ENCODE peak calls at places on chromosomes 1 and 21, in eight cellular contexts. G is posterior vena cava, C is GM23248, I is testis, D is pulmonary artery endothelial cell, Y is heart right ventricle, E is iris pigment epithelial cell, V is endodermal cell. S is an unnamed sample.

GRCh38 chr1:176056312-176056711 is 150.8 kb downstream of the COP1 start:
- DNase-seq in E (no peak), D (no peak), C (no peak), G (no peak), Y (no peak), I (no peak), V (no peak), S (no peak)

GRCh38 chr1:2981981-2982614 is 39.2 kb upstream of the ACTRT2 start:
- DNase-seq in C (no peak), G (peak; percentile 62), E (no peak), I (no peak), V (peak; percentile 12), D (no peak), Y (no peak), S (peak; percentile 50)

GRCh38 chr1:220879509-220880366 is 495 bp downstream of the HLX start:
- DNase-seq in G (peak; percentile 91), D (no peak), C (peak; percentile 85), I (no peak), V (peak; percentile 79), E (peak; percentile 44), Y (peak; percentile 43), S (peak; percentile 89)

GRCh38 chr1:88451856-88452255 is 232.2 kb upstream of the PKN2 start:
- DNase-seq in Y (no peak), V (no peak), I (no peak), C (no peak), E (no peak), D (no peak), G (no peak), S (no peak)

GRCh38 chr1:153538315-153538821 is 2.4 kb downstream of the S100A5 start:
- DNase-seq in C (peak; percentile 76), E (no peak), G (peak; percentile 75), Y (no peak), I (no peak), V (peak; percentile 89), D (no peak), S (no peak)

GRCh38 chr1:107550358-107550757 is 409.5 kb downstream of the NTNG1 start:
- DNase-seq in G (no peak), I (no peak), Y (no peak), D (no peak), C (no peak), E (no peak), V (no peak), S (no peak)

GRCh38 chr1:79322511-79323027 is 316.0 kb upstream of the ADGRL4 start:
- DNase-seq in D (no peak), I (no peak), C (peak; percentile 61), G (no peak), E (peak; percentile 38), V (no peak), Y (no peak), S (no peak)

GRCh38 chr1:195740862-195741261 is 867.4 kb downstream of the KCNT2 start:
- DNase-seq in G (no peak), E (no peak), Y (no peak), V (no peak), D (no peak), I (no peak), C (peak; percentile 52), S (no peak)

GRCh38 chr1:36638268-36638667 is 155.6 kb upstream of the CSF3R start:
- DNase-seq in I (no peak), Y (no peak), D (no peak), V (no peak), E (peak; percentile 35), C (peak; percentile 16), G (no peak), S (no peak)

GRCh38 chr21:43273708-43274021 is 104.9 kb downstream of the CRYAA start:
- DNase-seq in Y (no peak), E (no peak), D (no peak), V (no peak), G (no peak), C (no peak), I (no peak), S (peak; percentile 33)

GRCh38 chr21:34227386-34227852 is 136.4 kb upstream of the KCNE2 start:
- DNase-seq in G (no peak), I (no peak), D (no peak), V (no peak), Y (no peak), E (peak; percentile 59), C (no peak), S (no peak)

GRCh38 chr1:39892611-39893595 is 8.8 kb downstream of the MYCL start:
- DNase-seq in D (no peak), I (no peak), E (peak; percentile 82), G (no peak), V (peak; percentile 82), C (peak; percentile 81), Y (no peak), S (no peak)

GRCh38 chr21:32844076-32844475 is 72.5 kb upstream of the PAXBP1 start:
- DNase-seq in I (no peak), D (no peak), G (no peak), E (no peak), V (no peak), Y (no peak), C (peak; percentile 22), S (no peak)

GRCh38 chr1:223022641-223023473 is 120.2 kb downstream of the TLR5 start:
- DNase-seq in G (no peak), V (peak; percentile 91), Y (peak; percentile 41), I (no peak), C (no peak), D (no peak), E (no peak), S (no peak)

GRCh38 chr1:19657511-19657910 is 7.2 kb upstream of the HTR6 start:
- DNase-seq in V (no peak), I (no peak), Y (no peak), E (no peak), C (no peak), G (no peak), D (no peak), S (peak; percentile 23)